ENCODE peak calls at places on chromosomes 12 and 14, in ten cellular contexts. G, P, N, Z, V, A, T, F, H and Q are unnamed samples.

GRCh38 chr12:104520242-104520900 is 63.6 kb downstream of the CHST11 start:
- DNase-seq in G (no peak), A (no peak), H (no peak), V (no peak), P (no peak), N (no peak), Z (peak; percentile 25), F (no peak), T (no peak), Q (no peak)

GRCh38 chr12:21502872-21503271 is 1.3 kb downstream of the GOLT1B start:
- DNase-seq in H (no peak), Z (no peak), N (no peak), A (no peak), V (no peak), G (no peak), F (no peak), T (no peak), P (no peak), Q (no peak)

GRCh38 chr12:95351745-95352144 is 122.2 kb upstream of the METAP2 start:
- DNase-seq in H (no peak), G (peak; percentile 26), V (no peak), Z (no peak), N (peak; percentile 31), T (no peak), F (no peak), A (no peak), P (no peak), Q (peak; percentile 62)

GRCh38 chr14:76676539-76676938 is 84.7 kb upstream of the VASH1 start:
- DNase-seq in F (no peak), P (no peak), Z (no peak), T (no peak), N (no peak), H (no peak), V (no peak), G (no peak), A (no peak), Q (no peak)

GRCh38 chr14:51093371-51094281 is 1.3 kb downstream of the TRIM9 start:
- DNase-seq in N (no peak), Z (no peak), T (no peak), F (peak; percentile 68), H (peak; percentile 24), A (no peak), V (peak; percentile 5), G (peak; percentile 21), P (no peak), Q (no peak)

GRCh38 chr12:43988838-43989560 is 153.1 kb downstream of the TMEM117 start:
- DNase-seq in N (no peak), A (no peak), G (no peak), Z (peak; percentile 25), T (no peak), H (no peak), V (no peak), F (peak; percentile 11), P (peak; percentile 14), Q (no peak)

GRCh38 chr12:39502657-39503056 is 59.7 kb upstream of the KIF21A start:
- DNase-seq in P (no peak), V (no peak), H (no peak), A (no peak), F (no peak), T (no peak), Z (no peak), G (no peak), N (no peak), Q (no peak)

GRCh38 chr12:50597200-50598195 is 92.7 kb downstream of the DIP2B start:
- DNase-seq in G (peak; percentile 81), V (no peak), A (peak; percentile 39), H (peak; percentile 56), F (peak; percentile 82), N (no peak), Z (peak; percentile 67), T (no peak), P (peak; percentile 71), Q (peak; percentile 80)

GRCh38 chr12:49937639-49938300 is 12.8 kb upstream of the AQP2 start:
- DNase-seq in P (no peak), N (no peak), Z (no peak), G (no peak), H (no peak), F (no peak), T (no peak), V (no peak), A (no peak), Q (no peak)

GRCh38 chr12:109952160-109952858 is 43.9 kb downstream of the GIT2 start:
- DNase-seq in F (peak; percentile 38), Z (no peak), N (no peak), P (no peak), T (no peak), V (no peak), H (no peak), A (no peak), G (no peak), Q (no peak)

GRCh38 chr12:42809226-42809625 is 219.7 kb upstream of the PRICKLE1 start:
- DNase-seq in A (no peak), V (no peak), Z (peak; percentile 68), N (no peak), F (no peak), G (peak; percentile 46), H (peak; percentile 4), P (peak; percentile 78), T (no peak), Q (peak; percentile 49)

GRCh38 chr14:33837943-33838683 is 112.8 kb downstream of the EGLN3 start:
- DNase-seq in V (no peak), H (no peak), F (no peak), N (no peak), P (no peak), A (no peak), G (no peak), Z (no peak), T (no peak), Q (no peak)

GRCh38 chr12:66255737-66256136 is 46.6 kb upstream of the HELB start:
- DNase-seq in H (no peak), F (no peak), V (no peak), N (no peak), Z (no peak), P (no peak), G (no peak), A (no peak), T (no peak), Q (no peak)

GRCh38 chr14:105710119-105711057 is 184.0 kb downstream of the TMEM121 start:
- DNase-seq in Z (no peak), F (no peak), N (no peak), T (no peak), G (no peak), V (no peak), P (no peak), A (no peak), H (no peak), Q (no peak)

GRCh38 chr12:126952106-126953007 is 1314.6 kb upstream of the TMEM132C start:
- DNase-seq in G (peak; percentile 1), A (no peak), F (no peak), Z (no peak), P (no peak), V (no peak), H (no peak), T (no peak), N (no peak), Q (no peak)

GRCh38 chr14:72942934-72943333 is 16.7 kb downstream of the DCAF4 start:
- DNase-seq in N (no peak), F (no peak), T (no peak), V (no peak), P (no peak), G (no peak), Z (no peak), A (no peak), H (no peak), Q (no peak)

GRCh38 chr12:6765634-6766581 is at the start of gene PTMS:
- DNase-seq in V (no peak), F (peak; percentile 75), N (peak; percentile 41), A (peak; percentile 63), T (peak; percentile 72), Z (peak; percentile 79), P (peak; percentile 90), H (peak; percentile 89), G (peak; percentile 97), Q (peak; percentile 88)

GRCh38 chr12:97127061-97127460 is 220.0 kb downstream of the NEDD1 start:
- DNase-seq in F (no peak), P (no peak), V (no peak), A (no peak), N (no peak), T (no peak), G (no peak), H (no peak), Z (no peak), Q (no peak)

GRCh38 chr12:105736498-105736897 is 402.3 kb downstream of the NUAK1 start:
- DNase-seq in F (no peak), H (no peak), G (no peak), V (no peak), P (no peak), Z (no peak), T (no peak), N (no peak), A (no peak), Q (no peak)

GRCh38 chr14:24092960-24093900 is 881 bp upstream of the PCK2 start:
- DNase-seq in Z (no peak), T (no peak), P (peak; percentile 13), G (no peak), H (no peak), N (no peak), F (no peak), V (no peak), A (no peak), Q (no peak)

GRCh38 chr14:29176876-29177275 is 410.3 kb downstream of the FOXG1 start:
- DNase-seq in A (no peak), F (no peak), G (no peak), N (no peak), P (no peak), T (no peak), H (no peak), V (no peak), Z (no peak), Q (no peak)

GRCh38 chr12:120394483-120395367 is 25.8 kb upstream of the MSI1 start:
- DNase-seq in Z (peak; percentile 48), F (no peak), A (peak; percentile 91), P (no peak), G (no peak), N (no peak), T (no peak), V (no peak), H (no peak), Q (no peak)

GRCh38 chr12:107145397-107145796 is 52.0 kb upstream of the CRY1 start:
- DNase-seq in A (no peak), P (peak; percentile 27), F (no peak), Z (peak; percentile 65), N (no peak), T (no peak), G (peak; percentile 15), H (peak; percentile 39), V (no peak), Q (no peak)

GRCh38 chr12:12990700-12991468 is 9.2 kb downstream of the HEBP1 start:
- DNase-seq in H (no peak), F (no peak), V (no peak), T (no peak), G (no peak), Z (no peak), P (no peak), A (no peak), N (no peak), Q (no peak)

GRCh38 chr12:53005215-53005985 is 856 bp upstream of the EIF4B start:
- DNase-seq in V (no peak), Z (no peak), A (no peak), T (no peak), N (no peak), P (peak; percentile 22), G (peak; percentile 20), H (peak; percentile 16), F (no peak), Q (no peak)

GRCh38 chr12:38268612-38269011 is 48.0 kb upstream of the ALG10B start:
- DNase-seq in V (no peak), A (no peak), H (no peak), F (no peak), T (no peak), G (no peak), Z (no peak), P (no peak), N (no peak), Q (no peak)

GRCh38 chr14:102717211-102717610 is 60.0 kb upstream of the TRAF3 start:
- DNase-seq in G (peak; percentile 32), P (no peak), F (no peak), Z (no peak), V (no peak), N (no peak), T (no peak), H (no peak), A (no peak), Q (no peak)

GRCh38 chr12:107512391-107512790 is 173.2 kb upstream of the PWP1 start:
- DNase-seq in N (no peak), G (peak; percentile 22), V (no peak), T (no peak), F (no peak), Z (no peak), A (no peak), P (peak; percentile 63), H (no peak), Q (peak; percentile 30)